ENCODE peak calls at places on chromosomes 16 and 17, in eight cellular contexts. One of them, this sample, is unnamed.

GRCh38 chr16:4360538-4361021 is 9.5 kb upstream of the PAM16 start:
- DNase-seq in Ammon's horn: no peak
- DNase-seq in fibroblast of gingiva: no peak
- DNase-seq in CD8-positive, alpha-beta memory T cell: no peak
- DNase-seq in activated gamma-delta T cell treated with Interleukin-2 at 50 U/mL for 16 hours: no peak
- DNase-seq in CD8-positive, alpha-beta T cell: no peak
- DNase-seq in GF-D8: no peak
- DNase-seq in thyroid gland: no peak
- DNase-seq in this sample: no peak

GRCh38 chr16:30064746-30065111 is 831 bp upstream of the ALDOA start:
- DNase-seq in Ammon's horn: no peak
- DNase-seq in fibroblast of gingiva: no peak
- DNase-seq in CD8-positive, alpha-beta memory T cell: no peak
- DNase-seq in activated gamma-delta T cell treated with Interleukin-2 at 50 U/mL for 16 hours: no peak
- DNase-seq in CD8-positive, alpha-beta T cell: no peak
- DNase-seq in GF-D8: no peak
- DNase-seq in thyroid gland: no peak
- DNase-seq in this sample: no peak

GRCh38 chr17:35736236-35736635 is 4.8 kb downstream of the RASL10B start:
- DNase-seq in Ammon's horn: no peak
- DNase-seq in fibroblast of gingiva: no peak
- DNase-seq in CD8-positive, alpha-beta memory T cell: no peak
- DNase-seq in activated gamma-delta T cell treated with Interleukin-2 at 50 U/mL for 16 hours: no peak
- DNase-seq in CD8-positive, alpha-beta T cell: no peak
- DNase-seq in GF-D8: no peak
- DNase-seq in thyroid gland: no peak
- DNase-seq in this sample: no peak

GRCh38 chr16:24499193-24499814 is 40.1 kb upstream of the RBBP6 start:
- DNase-seq in Ammon's horn: peak; percentile 69
- DNase-seq in fibroblast of gingiva: no peak
- DNase-seq in CD8-positive, alpha-beta memory T cell: no peak
- DNase-seq in activated gamma-delta T cell treated with Interleukin-2 at 50 U/mL for 16 hours: no peak
- DNase-seq in CD8-positive, alpha-beta T cell: no peak
- DNase-seq in GF-D8: no peak
- DNase-seq in thyroid gland: no peak
- DNase-seq in this sample: peak; percentile 45

GRCh38 chr16:11526921-11527320 is 59.8 kb downstream of the LITAF start:
- DNase-seq in Ammon's horn: no peak
- DNase-seq in fibroblast of gingiva: no peak
- DNase-seq in CD8-positive, alpha-beta memory T cell: no peak
- DNase-seq in activated gamma-delta T cell treated with Interleukin-2 at 50 U/mL for 16 hours: no peak
- DNase-seq in CD8-positive, alpha-beta T cell: no peak
- DNase-seq in GF-D8: no peak
- DNase-seq in thyroid gland: no peak
- DNase-seq in this sample: no peak

GRCh38 chr17:14317383-14317782 is 16.5 kb downstream of the HS3ST3B1 start:
- DNase-seq in Ammon's horn: no peak
- DNase-seq in fibroblast of gingiva: no peak
- DNase-seq in CD8-positive, alpha-beta memory T cell: no peak
- DNase-seq in activated gamma-delta T cell treated with Interleukin-2 at 50 U/mL for 16 hours: no peak
- DNase-seq in CD8-positive, alpha-beta T cell: no peak
- DNase-seq in GF-D8: no peak
- DNase-seq in thyroid gland: no peak
- DNase-seq in this sample: no peak

GRCh38 chr17:75406222-75406615 is 741 bp upstream of the GRB2 start:
- DNase-seq in Ammon's horn: peak; percentile 52
- DNase-seq in fibroblast of gingiva: no peak
- DNase-seq in CD8-positive, alpha-beta memory T cell: no peak
- DNase-seq in activated gamma-delta T cell treated with Interleukin-2 at 50 U/mL for 16 hours: no peak
- DNase-seq in CD8-positive, alpha-beta T cell: no peak
- DNase-seq in GF-D8: no peak
- DNase-seq in thyroid gland: no peak
- DNase-seq in this sample: no peak

GRCh38 chr16:66933776-66934137 is 445 bp downstream of the CIAO2B start:
- DNase-seq in Ammon's horn: no peak
- DNase-seq in fibroblast of gingiva: no peak
- DNase-seq in CD8-positive, alpha-beta memory T cell: no peak
- DNase-seq in activated gamma-delta T cell treated with Interleukin-2 at 50 U/mL for 16 hours: no peak
- DNase-seq in CD8-positive, alpha-beta T cell: peak; percentile 63
- DNase-seq in GF-D8: no peak
- DNase-seq in thyroid gland: peak; percentile 38
- DNase-seq in this sample: no peak

GRCh38 chr17:42017866-42018200 is 594 bp upstream of the DNAJC7 start:
- DNase-seq in Ammon's horn: no peak
- DNase-seq in fibroblast of gingiva: no peak
- DNase-seq in CD8-positive, alpha-beta memory T cell: no peak
- DNase-seq in activated gamma-delta T cell treated with Interleukin-2 at 50 U/mL for 16 hours: no peak
- DNase-seq in CD8-positive, alpha-beta T cell: no peak
- DNase-seq in GF-D8: no peak
- DNase-seq in thyroid gland: no peak
- DNase-seq in this sample: no peak

GRCh38 chr16:4376820-4377572 is 5.3 kb downstream of the VASN start:
- DNase-seq in Ammon's horn: no peak
- DNase-seq in fibroblast of gingiva: no peak
- DNase-seq in CD8-positive, alpha-beta memory T cell: no peak
- DNase-seq in activated gamma-delta T cell treated with Interleukin-2 at 50 U/mL for 16 hours: no peak
- DNase-seq in CD8-positive, alpha-beta T cell: no peak
- DNase-seq in GF-D8: no peak
- DNase-seq in thyroid gland: no peak
- DNase-seq in this sample: no peak

GRCh38 chr16:47045459-47045858 is 72.0 kb upstream of the DNAJA2 start:
- DNase-seq in Ammon's horn: no peak
- DNase-seq in fibroblast of gingiva: no peak
- DNase-seq in CD8-positive, alpha-beta memory T cell: no peak
- DNase-seq in activated gamma-delta T cell treated with Interleukin-2 at 50 U/mL for 16 hours: no peak
- DNase-seq in CD8-positive, alpha-beta T cell: no peak
- DNase-seq in GF-D8: peak; percentile 67
- DNase-seq in thyroid gland: no peak
- DNase-seq in this sample: no peak

GRCh38 chr16:85699628-85700027 is 10.9 kb upstream of the GINS2 start:
- DNase-seq in Ammon's horn: peak; percentile 82
- DNase-seq in fibroblast of gingiva: peak; percentile 29
- DNase-seq in CD8-positive, alpha-beta memory T cell: no peak
- DNase-seq in activated gamma-delta T cell treated with Interleukin-2 at 50 U/mL for 16 hours: no peak
- DNase-seq in CD8-positive, alpha-beta T cell: no peak
- DNase-seq in GF-D8: no peak
- DNase-seq in thyroid gland: no peak
- DNase-seq in this sample: no peak

GRCh38 chr17:4715071-4715749 is 4.8 kb downstream of the ARRB2 start:
- DNase-seq in Ammon's horn: no peak
- DNase-seq in fibroblast of gingiva: no peak
- DNase-seq in CD8-positive, alpha-beta memory T cell: peak; percentile 78
- DNase-seq in activated gamma-delta T cell treated with Interleukin-2 at 50 U/mL for 16 hours: peak; percentile 68
- DNase-seq in CD8-positive, alpha-beta T cell: peak; percentile 76
- DNase-seq in GF-D8: peak; percentile 10
- DNase-seq in thyroid gland: no peak
- DNase-seq in this sample: no peak

GRCh38 chr16:70434489-70435260 is 4.2 kb downstream of the ST3GAL2 start:
- DNase-seq in Ammon's horn: no peak
- DNase-seq in fibroblast of gingiva: no peak
- DNase-seq in CD8-positive, alpha-beta memory T cell: no peak
- DNase-seq in activated gamma-delta T cell treated with Interleukin-2 at 50 U/mL for 16 hours: no peak
- DNase-seq in CD8-positive, alpha-beta T cell: no peak
- DNase-seq in GF-D8: no peak
- DNase-seq in thyroid gland: peak; percentile 93
- DNase-seq in this sample: no peak

GRCh38 chr17:7133424-7133823 is 18.8 kb upstream of the ASGR2 start:
- DNase-seq in Ammon's horn: peak; percentile 37
- DNase-seq in fibroblast of gingiva: no peak
- DNase-seq in CD8-positive, alpha-beta memory T cell: peak; percentile 58
- DNase-seq in activated gamma-delta T cell treated with Interleukin-2 at 50 U/mL for 16 hours: peak; percentile 39
- DNase-seq in CD8-positive, alpha-beta T cell: peak; percentile 46
- DNase-seq in GF-D8: peak; percentile 3
- DNase-seq in thyroid gland: peak; percentile 15
- DNase-seq in this sample: peak; percentile 57

GRCh38 chr17:29345066-29345465 is 45.1 kb upstream of the TAOK1 start:
- DNase-seq in Ammon's horn: no peak
- DNase-seq in fibroblast of gingiva: no peak
- DNase-seq in CD8-positive, alpha-beta memory T cell: no peak
- DNase-seq in activated gamma-delta T cell treated with Interleukin-2 at 50 U/mL for 16 hours: no peak
- DNase-seq in CD8-positive, alpha-beta T cell: no peak
- DNase-seq in GF-D8: no peak
- DNase-seq in thyroid gland: no peak
- DNase-seq in this sample: no peak

GRCh38 chr16:21994856-21995465 is 6.0 kb downstream of the PDZD9 start:
- DNase-seq in Ammon's horn: no peak
- DNase-seq in fibroblast of gingiva: no peak
- DNase-seq in CD8-positive, alpha-beta memory T cell: no peak
- DNase-seq in activated gamma-delta T cell treated with Interleukin-2 at 50 U/mL for 16 hours: no peak
- DNase-seq in CD8-positive, alpha-beta T cell: no peak
- DNase-seq in GF-D8: no peak
- DNase-seq in thyroid gland: no peak
- DNase-seq in this sample: no peak

GRCh38 chr17:60106377-60107059 is 27.8 kb upstream of the HEATR6 start:
- DNase-seq in Ammon's horn: no peak
- DNase-seq in fibroblast of gingiva: no peak
- DNase-seq in CD8-positive, alpha-beta memory T cell: no peak
- DNase-seq in activated gamma-delta T cell treated with Interleukin-2 at 50 U/mL for 16 hours: no peak
- DNase-seq in CD8-positive, alpha-beta T cell: no peak
- DNase-seq in GF-D8: no peak
- DNase-seq in thyroid gland: no peak
- DNase-seq in this sample: no peak

GRCh38 chr17:35743911-35744328 is 9.1 kb downstream of the GAS2L2 start:
- DNase-seq in Ammon's horn: no peak
- DNase-seq in fibroblast of gingiva: peak; percentile 26
- DNase-seq in CD8-positive, alpha-beta memory T cell: no peak
- DNase-seq in activated gamma-delta T cell treated with Interleukin-2 at 50 U/mL for 16 hours: no peak
- DNase-seq in CD8-positive, alpha-beta T cell: no peak
- DNase-seq in GF-D8: no peak
- DNase-seq in thyroid gland: peak; percentile 16
- DNase-seq in this sample: peak; percentile 36

GRCh38 chr17:67834634-67835033 is 9.3 kb downstream of the BPTF start:
- DNase-seq in Ammon's horn: no peak
- DNase-seq in fibroblast of gingiva: no peak
- DNase-seq in CD8-positive, alpha-beta memory T cell: no peak
- DNase-seq in activated gamma-delta T cell treated with Interleukin-2 at 50 U/mL for 16 hours: no peak
- DNase-seq in CD8-positive, alpha-beta T cell: no peak
- DNase-seq in GF-D8: no peak
- DNase-seq in thyroid gland: no peak
- DNase-seq in this sample: no peak